ENCODE peak calls at places on chromosomes 1 and 21, in ten cellular contexts. One of them, this sample, is unnamed.

GRCh38 chr1:171742577-171742922 is 685 bp upstream of the VAMP4 start:
- DNase-seq in activated CD4-positive, CD25-positive, alpha-beta regulatory T cell: no peak
- DNase-seq in memory B cell: no peak
- DNase-seq in iPS-NIHi11: peak; percentile 45
- DNase-seq in H7: peak; percentile 51
- DNase-seq in prostate gland: peak; percentile 59
- DNase-seq in AML-193: no peak
- DNase-seq in right lobe of liver: no peak
- DNase-seq in Ammon's horn: peak; percentile 67
- DNase-seq in adrenal gland: peak; percentile 55
- DNase-seq in this sample: peak; percentile 22

GRCh38 chr1:46219551-46220520 is 16.7 kb downstream of the LURAP1 start:
- DNase-seq in activated CD4-positive, CD25-positive, alpha-beta regulatory T cell: no peak
- DNase-seq in memory B cell: no peak
- DNase-seq in iPS-NIHi11: no peak
- DNase-seq in H7: no peak
- DNase-seq in prostate gland: no peak
- DNase-seq in AML-193: no peak
- DNase-seq in right lobe of liver: no peak
- DNase-seq in Ammon's horn: peak; percentile 38
- DNase-seq in adrenal gland: peak; percentile 58
- DNase-seq in this sample: no peak

GRCh38 chr1:66335859-66336640 is 197.9 kb upstream of the SGIP1 start:
- DNase-seq in activated CD4-positive, CD25-positive, alpha-beta regulatory T cell: no peak
- DNase-seq in memory B cell: peak; percentile 66
- DNase-seq in iPS-NIHi11: no peak
- DNase-seq in H7: no peak
- DNase-seq in prostate gland: peak; percentile 64
- DNase-seq in AML-193: peak; percentile 95
- DNase-seq in right lobe of liver: peak; percentile 70
- DNase-seq in Ammon's horn: peak; percentile 86
- DNase-seq in adrenal gland: peak; percentile 65
- DNase-seq in this sample: peak; percentile 96

GRCh38 chr1:112337028-112337531 is 58.9 kb upstream of the CTTNBP2NL start:
- DNase-seq in activated CD4-positive, CD25-positive, alpha-beta regulatory T cell: no peak
- DNase-seq in memory B cell: no peak
- DNase-seq in iPS-NIHi11: peak; percentile 49
- DNase-seq in H7: peak; percentile 53
- DNase-seq in prostate gland: peak; percentile 31
- DNase-seq in AML-193: peak; percentile 12
- DNase-seq in right lobe of liver: no peak
- DNase-seq in Ammon's horn: peak; percentile 46
- DNase-seq in adrenal gland: peak; percentile 38
- DNase-seq in this sample: peak; percentile 64

GRCh38 chr1:37513795-37514349 is 694 bp downstream of the MEAF6 start:
- DNase-seq in activated CD4-positive, CD25-positive, alpha-beta regulatory T cell: peak; percentile 26
- DNase-seq in memory B cell: peak; percentile 25
- DNase-seq in iPS-NIHi11: peak; percentile 77
- DNase-seq in H7: peak; percentile 85
- DNase-seq in prostate gland: no peak
- DNase-seq in AML-193: no peak
- DNase-seq in right lobe of liver: peak; percentile 66
- DNase-seq in Ammon's horn: peak; percentile 15
- DNase-seq in adrenal gland: peak; percentile 18
- DNase-seq in this sample: no peak

GRCh38 chr21:43603230-43603626 is 56.1 kb downstream of the HSF2BP start:
- DNase-seq in activated CD4-positive, CD25-positive, alpha-beta regulatory T cell: no peak
- DNase-seq in memory B cell: no peak
- DNase-seq in iPS-NIHi11: no peak
- DNase-seq in H7: no peak
- DNase-seq in prostate gland: no peak
- DNase-seq in AML-193: no peak
- DNase-seq in right lobe of liver: no peak
- DNase-seq in Ammon's horn: no peak
- DNase-seq in adrenal gland: peak; percentile 19
- DNase-seq in this sample: no peak

GRCh38 chr1:184970691-184971161 is 3.6 kb downstream of the NIBAN1 start:
- DNase-seq in activated CD4-positive, CD25-positive, alpha-beta regulatory T cell: no peak
- DNase-seq in memory B cell: no peak
- DNase-seq in iPS-NIHi11: no peak
- DNase-seq in H7: no peak
- DNase-seq in prostate gland: no peak
- DNase-seq in AML-193: no peak
- DNase-seq in right lobe of liver: no peak
- DNase-seq in Ammon's horn: no peak
- DNase-seq in adrenal gland: no peak
- DNase-seq in this sample: peak; percentile 49

GRCh38 chr1:3441449-3441848 is 13.0 kb upstream of the ARHGEF16 start:
- DNase-seq in activated CD4-positive, CD25-positive, alpha-beta regulatory T cell: no peak
- DNase-seq in memory B cell: no peak
- DNase-seq in iPS-NIHi11: no peak
- DNase-seq in H7: no peak
- DNase-seq in prostate gland: no peak
- DNase-seq in AML-193: no peak
- DNase-seq in right lobe of liver: no peak
- DNase-seq in Ammon's horn: peak; percentile 77
- DNase-seq in adrenal gland: no peak
- DNase-seq in this sample: no peak

GRCh38 chr1:113786055-113786454 is 26.2 kb downstream of the RSBN1 start:
- DNase-seq in activated CD4-positive, CD25-positive, alpha-beta regulatory T cell: no peak
- DNase-seq in memory B cell: no peak
- DNase-seq in iPS-NIHi11: no peak
- DNase-seq in H7: no peak
- DNase-seq in prostate gland: no peak
- DNase-seq in AML-193: no peak
- DNase-seq in right lobe of liver: no peak
- DNase-seq in Ammon's horn: no peak
- DNase-seq in adrenal gland: no peak
- DNase-seq in this sample: no peak

GRCh38 chr1:19799233-19799876 is 361 bp downstream of the TMCO4 start:
- DNase-seq in activated CD4-positive, CD25-positive, alpha-beta regulatory T cell: peak; percentile 24
- DNase-seq in memory B cell: peak; percentile 53
- DNase-seq in iPS-NIHi11: no peak
- DNase-seq in H7: peak; percentile 59
- DNase-seq in prostate gland: peak; percentile 61
- DNase-seq in AML-193: peak; percentile 39
- DNase-seq in right lobe of liver: peak; percentile 85
- DNase-seq in Ammon's horn: peak; percentile 8
- DNase-seq in adrenal gland: peak; percentile 75
- DNase-seq in this sample: peak; percentile 40

GRCh38 chr1:229229721-229230135 is 41.2 kb upstream of the RAB4A start:
- DNase-seq in activated CD4-positive, CD25-positive, alpha-beta regulatory T cell: no peak
- DNase-seq in memory B cell: no peak
- DNase-seq in iPS-NIHi11: no peak
- DNase-seq in H7: no peak
- DNase-seq in prostate gland: peak; percentile 85
- DNase-seq in AML-193: peak; percentile 35
- DNase-seq in right lobe of liver: peak; percentile 75
- DNase-seq in Ammon's horn: peak; percentile 98
- DNase-seq in adrenal gland: peak; percentile 87
- DNase-seq in this sample: peak; percentile 85

GRCh38 chr21:39518055-39518844 is 66.5 kb downstream of the SH3BGR start:
- DNase-seq in activated CD4-positive, CD25-positive, alpha-beta regulatory T cell: no peak
- DNase-seq in memory B cell: peak; percentile 33
- DNase-seq in iPS-NIHi11: peak; percentile 90
- DNase-seq in H7: peak; percentile 90
- DNase-seq in prostate gland: peak; percentile 40
- DNase-seq in AML-193: peak; percentile 35
- DNase-seq in right lobe of liver: no peak
- DNase-seq in Ammon's horn: peak; percentile 78
- DNase-seq in adrenal gland: peak; percentile 52
- DNase-seq in this sample: peak; percentile 53

GRCh38 chr1:16072095-16072494 is 1.4 kb downstream of the FAM131C start:
- DNase-seq in activated CD4-positive, CD25-positive, alpha-beta regulatory T cell: no peak
- DNase-seq in memory B cell: no peak
- DNase-seq in iPS-NIHi11: no peak
- DNase-seq in H7: no peak
- DNase-seq in prostate gland: no peak
- DNase-seq in AML-193: no peak
- DNase-seq in right lobe of liver: no peak
- DNase-seq in Ammon's horn: no peak
- DNase-seq in adrenal gland: no peak
- DNase-seq in this sample: no peak

GRCh38 chr21:37862536-37862935 is 53.7 kb downstream of the KCNJ6 start:
- DNase-seq in activated CD4-positive, CD25-positive, alpha-beta regulatory T cell: no peak
- DNase-seq in memory B cell: no peak
- DNase-seq in iPS-NIHi11: peak; percentile 73
- DNase-seq in H7: peak; percentile 73
- DNase-seq in prostate gland: no peak
- DNase-seq in AML-193: peak; percentile 2
- DNase-seq in right lobe of liver: no peak
- DNase-seq in Ammon's horn: peak; percentile 31
- DNase-seq in adrenal gland: peak; percentile 8
- DNase-seq in this sample: peak; percentile 39

GRCh38 chr21:36388835-36389234 is 3.6 kb downstream of the CHAF1B start:
- DNase-seq in activated CD4-positive, CD25-positive, alpha-beta regulatory T cell: no peak
- DNase-seq in memory B cell: no peak
- DNase-seq in iPS-NIHi11: peak; percentile 47
- DNase-seq in H7: peak; percentile 73
- DNase-seq in prostate gland: no peak
- DNase-seq in AML-193: no peak
- DNase-seq in right lobe of liver: no peak
- DNase-seq in Ammon's horn: peak; percentile 62
- DNase-seq in adrenal gland: no peak
- DNase-seq in this sample: peak; percentile 57

GRCh38 chr1:91757760-91758545 is 128.0 kb downstream of the TGFBR3 start:
- DNase-seq in activated CD4-positive, CD25-positive, alpha-beta regulatory T cell: no peak
- DNase-seq in memory B cell: no peak
- DNase-seq in iPS-NIHi11: no peak
- DNase-seq in H7: no peak
- DNase-seq in prostate gland: no peak
- DNase-seq in AML-193: no peak
- DNase-seq in right lobe of liver: no peak
- DNase-seq in Ammon's horn: no peak
- DNase-seq in adrenal gland: no peak
- DNase-seq in this sample: no peak

GRCh38 chr1:56266355-56266754 is 313.0 kb downstream of the PLPP3 start:
- DNase-seq in activated CD4-positive, CD25-positive, alpha-beta regulatory T cell: no peak
- DNase-seq in memory B cell: no peak
- DNase-seq in iPS-NIHi11: no peak
- DNase-seq in H7: no peak
- DNase-seq in prostate gland: no peak
- DNase-seq in AML-193: no peak
- DNase-seq in right lobe of liver: no peak
- DNase-seq in Ammon's horn: no peak
- DNase-seq in adrenal gland: no peak
- DNase-seq in this sample: no peak

GRCh38 chr1:227808566-227808965 is 6.9 kb upstream of the PRSS38 start:
- DNase-seq in activated CD4-positive, CD25-positive, alpha-beta regulatory T cell: no peak
- DNase-seq in memory B cell: no peak
- DNase-seq in iPS-NIHi11: no peak
- DNase-seq in H7: no peak
- DNase-seq in prostate gland: no peak
- DNase-seq in AML-193: no peak
- DNase-seq in right lobe of liver: no peak
- DNase-seq in Ammon's horn: no peak
- DNase-seq in adrenal gland: no peak
- DNase-seq in this sample: peak; percentile 12

GRCh38 chr1:207327994-207328393 is 6.5 kb downstream of the CD55 start:
- DNase-seq in activated CD4-positive, CD25-positive, alpha-beta regulatory T cell: no peak
- DNase-seq in memory B cell: no peak
- DNase-seq in iPS-NIHi11: no peak
- DNase-seq in H7: no peak
- DNase-seq in prostate gland: no peak
- DNase-seq in AML-193: no peak
- DNase-seq in right lobe of liver: no peak
- DNase-seq in Ammon's horn: no peak
- DNase-seq in adrenal gland: no peak
- DNase-seq in this sample: peak; percentile 92

GRCh38 chr1:150528997-150529396 is 13.4 kb downstream of the FALEC start:
- DNase-seq in activated CD4-positive, CD25-positive, alpha-beta regulatory T cell: no peak
- DNase-seq in memory B cell: no peak
- DNase-seq in iPS-NIHi11: no peak
- DNase-seq in H7: no peak
- DNase-seq in prostate gland: no peak
- DNase-seq in AML-193: no peak
- DNase-seq in right lobe of liver: no peak
- DNase-seq in Ammon's horn: no peak
- DNase-seq in adrenal gland: no peak
- DNase-seq in this sample: peak; percentile 53

GRCh38 chr21:41425954-41426655 is at the start of gene MX1:
- DNase-seq in activated CD4-positive, CD25-positive, alpha-beta regulatory T cell: peak; percentile 78
- DNase-seq in memory B cell: peak; percentile 74
- DNase-seq in iPS-NIHi11: peak; percentile 49
- DNase-seq in H7: peak; percentile 83
- DNase-seq in prostate gland: peak; percentile 70
- DNase-seq in AML-193: peak; percentile 15
- DNase-seq in right lobe of liver: peak; percentile 87
- DNase-seq in Ammon's horn: peak; percentile 63
- DNase-seq in adrenal gland: peak; percentile 79
- DNase-seq in this sample: peak; percentile 19

This sample was measured in fibroblast of pulmonary artery.